ENCODE peak calls at places on chromosome 7, in five cellular contexts. M is renal cortical epithelial cell, V is OCI-LY7, D is AG09309, Y is fibroblast of lung. T is an unnamed sample.

GRCh38 chr7:29921404-29922010 is 68.1 kb downstream of the SCRN1 start:
- DNase-seq in M (peak), V (peak), D (peak), Y (peak), T (peak)

GRCh38 chr7:45294559-45294958 is 137.0 kb downstream of the RAMP3 start:
- DNase-seq in M (no peak), V (no peak), D (no peak), Y (no peak), T (no peak)

GRCh38 chr7:44693641-44694313 is 54.9 kb upstream of the ZMIZ2 start:
- DNase-seq in M (peak), V (no peak), D (peak), Y (peak), T (no peak)

GRCh38 chr7:79298145-79298760 is 155.2 kb downstream of the MAGI2 start:
- DNase-seq in M (peak), V (peak), D (peak), Y (peak), T (peak)

GRCh38 chr7:801940-802364 is 30.3 kb upstream of the SUN1 start:
- DNase-seq in M (peak), V (no peak), D (no peak), Y (no peak), T (no peak)

GRCh38 chr7:75854233-75854632 is 24.6 kb upstream of the RHBDD2 start:
- DNase-seq in M (no peak), V (no peak), D (peak), Y (peak), T (no peak)

GRCh38 chr7:22332481-22332880 is 24.5 kb downstream of the RAPGEF5 start:
- DNase-seq in M (peak), V (peak), D (no peak), Y (no peak), T (no peak)

GRCh38 chr7:137074386-137075030 is 206.1 kb downstream of the CHRM2 start:
- DNase-seq in M (no peak), V (no peak), D (no peak), Y (peak), T (peak)

GRCh38 chr7:128176696-128177095 is 64.4 kb upstream of the LEP start:
- DNase-seq in M (peak), V (no peak), D (no peak), Y (peak), T (no peak)

GRCh38 chr7:5695709-5696345 is 85.6 kb downstream of the RNF216 start:
- DNase-seq in M (peak), V (no peak), D (no peak), Y (no peak), T (no peak)

T was measured in kidney glomerular epithelial cell.